ENCODE peak calls at places on chromosomes 2 and 18, in ten cellular contexts. V is cardiac fibroblast; X is H7; H is putamen; J is brain microvascular endothelial cell; W is left cardiac atrium; Z is NCI-H748 treated with DMSO at 0.1 percent for 48 hours; E is activated naive CD4-positive, alpha-beta T cell; S is OCI-LY7; D is AML-193. I is an unnamed sample.

GRCh38 chr2:9703085-9703641 is 72.4 kb upstream of the YWHAQ start:
- DNase-seq in V (peak), X (peak), H (no peak), J (peak), W (peak), Z (peak), E (peak), S (no peak), D (no peak), I (no peak)

GRCh38 chr2:64422466-64422865 is 31.5 kb upstream of the LGALSL start:
- DNase-seq in V (no peak), X (no peak), H (no peak), J (no peak), W (no peak), Z (no peak), E (no peak), S (no peak), D (no peak), I (no peak)

GRCh38 chr2:39696072-39696471 is 30.4 kb downstream of the TMEM178A start:
- DNase-seq in V (peak), X (no peak), H (no peak), J (peak), W (no peak), Z (peak), E (no peak), S (no peak), D (no peak), I (no peak)

GRCh38 chr2:174631009-174631981 is 33.7 kb upstream of the WIPF1 start:
- DNase-seq in V (peak), X (no peak), H (no peak), J (peak), W (no peak), Z (no peak), E (no peak), S (no peak), D (no peak), I (no peak)

GRCh38 chr2:67322361-67323001 is 74.7 kb upstream of the ETAA1 start:
- DNase-seq in V (peak), X (peak), H (no peak), J (peak), W (no peak), Z (peak), E (no peak), S (no peak), D (no peak), I (peak)

GRCh38 chr2:8334866-8335325 is 347.0 kb upstream of the ID2 start:
- DNase-seq in V (no peak), X (no peak), H (peak), J (no peak), W (no peak), Z (no peak), E (no peak), S (no peak), D (no peak), I (peak)

GRCh38 chr2:233349005-233349998 is 5.0 kb upstream of the DGKD start:
- DNase-seq in V (peak), X (no peak), H (peak), J (no peak), W (no peak), Z (peak), E (no peak), S (peak), D (peak), I (no peak)

GRCh38 chr2:223366566-223366965 is 235.6 kb downstream of the SCG2 start:
- DNase-seq in V (no peak), X (no peak), H (no peak), J (no peak), W (no peak), Z (no peak), E (no peak), S (no peak), D (no peak), I (no peak)

GRCh38 chr2:44944102-44944951 is 2.8 kb downstream of the SIX3 start:
- DNase-seq in V (no peak), X (peak), H (no peak), J (no peak), W (no peak), Z (no peak), E (no peak), S (no peak), D (no peak), I (no peak)

GRCh38 chr2:218000137-218000536 is 2.7 kb downstream of the TNS1 start:
- DNase-seq in V (peak), X (no peak), H (no peak), J (peak), W (peak), Z (no peak), E (no peak), S (no peak), D (peak), I (no peak)

GRCh38 chr2:22377251-22377650 is 1007.7 kb upstream of the KLHL29 start:
- DNase-seq in V (no peak), X (no peak), H (no peak), J (no peak), W (no peak), Z (no peak), E (no peak), S (no peak), D (no peak), I (no peak)

GRCh38 chr2:190023860-190024259 is 38.7 kb downstream of the MSTN start:
- DNase-seq in V (peak), X (peak), H (peak), J (peak), W (no peak), Z (peak), E (no peak), S (peak), D (peak), I (peak)

GRCh38 chr2:12676771-12677170 is 40.0 kb upstream of the TRIB2 start:
- DNase-seq in V (no peak), X (no peak), H (no peak), J (no peak), W (no peak), Z (no peak), E (no peak), S (no peak), D (no peak), I (no peak)

GRCh38 chr2:13515254-13515653 is 798.5 kb downstream of the TRIB2 start:
- DNase-seq in V (no peak), X (no peak), H (no peak), J (no peak), W (no peak), Z (no peak), E (no peak), S (no peak), D (no peak), I (no peak)

GRCh38 chr2:218003994-218004419 is 1.2 kb upstream of the TNS1 start:
- DNase-seq in V (peak), X (no peak), H (no peak), J (peak), W (peak), Z (no peak), E (no peak), S (no peak), D (no peak), I (no peak)

GRCh38 chr2:158618859-158619490 is 162.2 kb downstream of the PKP4 start:
- DNase-seq in V (peak), X (no peak), H (no peak), J (no peak), W (no peak), Z (no peak), E (no peak), S (no peak), D (no peak), I (no peak)

GRCh38 chr2:45370367-45370766 is 240.7 kb downstream of the SRBD1 start:
- DNase-seq in V (peak), X (no peak), H (no peak), J (no peak), W (no peak), Z (no peak), E (no peak), S (no peak), D (no peak), I (no peak)

GRCh38 chr18:45850021-45850420 is 24.5 kb downstream of the SIGLEC15 start:
- DNase-seq in V (peak), X (peak), H (no peak), J (peak), W (no peak), Z (no peak), E (no peak), S (no peak), D (no peak), I (no peak)

GRCh38 chr2:182447843-182448242 is 21.0 kb upstream of the PDE1A start:
- DNase-seq in V (peak), X (no peak), H (no peak), J (peak), W (no peak), Z (no peak), E (no peak), S (no peak), D (no peak), I (no peak)

GRCh38 chr2:112542974-112543760 is 902 bp downstream of the POLR1B start:
- DNase-seq in V (peak), X (peak), H (peak), J (no peak), W (no peak), Z (no peak), E (no peak), S (peak), D (no peak), I (no peak)

GRCh38 chr2:71067567-71068217 is 756 bp upstream of the NAGK start:
- DNase-seq in V (no peak), X (peak), H (no peak), J (no peak), W (no peak), Z (no peak), E (no peak), S (peak), D (no peak), I (no peak)

GRCh38 chr2:106105151-106105922 is 88.8 kb downstream of the UXS1 start:
- DNase-seq in V (no peak), X (no peak), H (no peak), J (no peak), W (no peak), Z (no peak), E (no peak), S (no peak), D (no peak), I (no peak)

GRCh38 chr2:216447293-216447692 is 35.0 kb downstream of the SMARCAL1 start:
- DNase-seq in V (no peak), X (no peak), H (no peak), J (no peak), W (no peak), Z (no peak), E (no peak), S (no peak), D (no peak), I (no peak)

GRCh38 chr2:73830871-73831401 is 2.2 kb downstream of the STAMBP start:
- DNase-seq in V (peak), X (no peak), H (no peak), J (peak), W (no peak), Z (no peak), E (no peak), S (no peak), D (no peak), I (no peak)

GRCh38 chr2:36438454-36438977 is 82.9 kb downstream of the CRIM1 start:
- DNase-seq in V (peak), X (peak), H (no peak), J (peak), W (no peak), Z (no peak), E (no peak), S (no peak), D (no peak), I (peak)

GRCh38 chr2:184927040-184927439 is 328.7 kb downstream of the ZNF804A start:
- DNase-seq in V (no peak), X (no peak), H (no peak), J (no peak), W (no peak), Z (no peak), E (no peak), S (no peak), D (no peak), I (no peak)

GRCh38 chr2:3132466-3132865 is 245.2 kb downstream of the EIPR1 start:
- DNase-seq in V (no peak), X (peak), H (no peak), J (no peak), W (no peak), Z (no peak), E (no peak), S (no peak), D (no peak), I (no peak)

GRCh38 chr2:19454125-19454524 is 95.7 kb upstream of the OSR1 start:
- DNase-seq in V (no peak), X (no peak), H (no peak), J (no peak), W (no peak), Z (no peak), E (no peak), S (no peak), D (no peak), I (no peak)

GRCh38 chr2:176156959-176157498 is at the start of gene HOXD3:
- DNase-seq in V (no peak), X (peak), H (no peak), J (no peak), W (no peak), Z (peak), E (no peak), S (no peak), D (no peak), I (no peak)

GRCh38 chr2:108920686-108921085 is 68.3 kb downstream of the EDAR start:
- DNase-seq in V (no peak), X (peak), H (no peak), J (no peak), W (no peak), Z (no peak), E (no peak), S (no peak), D (no peak), I (no peak)

GRCh38 chr2:164447660-164448059 is 173.6 kb downstream of the GRB14 start:
- DNase-seq in V (no peak), X (no peak), H (no peak), J (no peak), W (no peak), Z (no peak), E (no peak), S (no peak), D (no peak), I (no peak)

GRCh38 chr2:25794544-25795276 is 83.6 kb downstream of the ASXL2 start:
- DNase-seq in V (no peak), X (no peak), H (no peak), J (no peak), W (no peak), Z (no peak), E (no peak), S (peak), D (no peak), I (no peak)

GRCh38 chr2:170235860-170236638 is 58.1 kb downstream of the MYO3B start:
- DNase-seq in V (peak), X (peak), H (peak), J (peak), W (peak), Z (peak), E (no peak), S (peak), D (peak), I (peak)

GRCh38 chr2:169090133-169090820 is 20.9 kb downstream of the DHRS9 start:
- DNase-seq in V (no peak), X (no peak), H (no peak), J (no peak), W (no peak), Z (no peak), E (no peak), S (no peak), D (peak), I (no peak)